ENCODE peak calls at places on chromosome 1, in six cellular contexts. D is HCT116, W is adrenal gland, E is fibroblast of the aortic adventitia, J is AG09319, Z is fibroblast of mammary gland. P is an unnamed sample.

GRCh38 chr1:227907439-227908015 is 40.2 kb downstream of the WNT9A start:
- DNase-seq in D (no peak), W (no peak), E (no peak), J (no peak), Z (no peak), P (no peak)

GRCh38 chr1:72007312-72007711 is 275.0 kb downstream of the NEGR1 start:
- DNase-seq in D (no peak), W (no peak), E (no peak), J (no peak), Z (peak), P (no peak)

GRCh38 chr1:33161061-33161681 is 20.7 kb downstream of the TRIM62 start:
- DNase-seq in D (no peak), W (no peak), E (no peak), J (no peak), Z (no peak), P (no peak)

GRCh38 chr1:159996653-159997052 is 35.1 kb downstream of the PIGM start:
- DNase-seq in D (no peak), W (no peak), E (peak), J (peak), Z (peak), P (peak)

GRCh38 chr1:50237081-50237480 is 128.4 kb downstream of the ELAVL4 start:
- DNase-seq in D (no peak), W (no peak), E (no peak), J (no peak), Z (no peak), P (no peak)

GRCh38 chr1:102002057-102002456 is 5.3 kb upstream of the OLFM3 start:
- DNase-seq in D (no peak), W (no peak), E (no peak), J (no peak), Z (no peak), P (no peak)

GRCh38 chr1:2429780-2430591 is 17.6 kb upstream of the PEX10 start:
- DNase-seq in D (no peak), W (no peak), E (no peak), J (no peak), Z (no peak), P (no peak)

GRCh38 chr1:17606826-17607440 is 67.4 kb downstream of the ARHGEF10L start:
- DNase-seq in D (peak), W (peak), E (peak), J (no peak), Z (peak), P (no peak)

GRCh38 chr1:220784751-220785150 is 2.0 kb upstream of the MTARC1 start:
- DNase-seq in D (no peak), W (no peak), E (no peak), J (no peak), Z (no peak), P (no peak)

GRCh38 chr1:219099307-219099706 is 74.4 kb upstream of the LYPLAL1 start:
- DNase-seq in D (no peak), W (no peak), E (no peak), J (no peak), Z (no peak), P (no peak)

GRCh38 chr1:21069549-21069948 is 107.1 kb downstream of the EIF4G3 start:
- DNase-seq in D (no peak), W (no peak), E (peak), J (peak), Z (peak), P (peak)

GRCh38 chr1:70980361-70980760 is 67.3 kb downstream of the PTGER3 start:
- DNase-seq in D (no peak), W (no peak), E (no peak), J (no peak), Z (no peak), P (no peak)

GRCh38 chr1:70979879-70980278 is 67.7 kb downstream of the PTGER3 start:
- DNase-seq in D (no peak), W (no peak), E (no peak), J (no peak), Z (no peak), P (no peak)

GRCh38 chr1:70979313-70979712 is 68.3 kb downstream of the PTGER3 start:
- DNase-seq in D (no peak), W (no peak), E (no peak), J (no peak), Z (no peak), P (no peak)

GRCh38 chr1:70977575-70977974 is 70.0 kb downstream of the PTGER3 start:
- DNase-seq in D (no peak), W (no peak), E (no peak), J (no peak), Z (no peak), P (no peak)

GRCh38 chr1:70978623-70979022 is 69.0 kb downstream of the PTGER3 start:
- DNase-seq in D (no peak), W (no peak), E (no peak), J (no peak), Z (no peak), P (no peak)
- TF ChIP-seq CTCF in D (no peak), W (no peak), E (no peak), J (no peak), Z (no peak), P (no peak)

GRCh38 chr1:193433599-193433998 is 247.2 kb upstream of the B3GALT2 start:
- DNase-seq in D (no peak), W (no peak), E (no peak), J (no peak), Z (no peak), P (no peak)
- TF ChIP-seq CTCF in D (no peak), W (no peak), E (no peak), J (no peak), Z (no peak), P (no peak)

GRCh38 chr1:44405041-44405803 is at the start of gene RNF220:
- DNase-seq in D (peak), W (peak), E (peak), J (peak), Z (peak), P (no peak)
- TF ChIP-seq CTCF in D (no peak), W (no peak), E (no peak), J (no peak), Z (no peak), P (no peak)

GRCh38 chr1:63916485-63917360 is 142.9 kb downstream of the ROR1 start:
- DNase-seq in D (no peak), W (no peak), E (no peak), J (no peak), Z (no peak), P (no peak)

GRCh38 chr1:63915121-63915520 is 141.3 kb downstream of the ROR1 start:
- DNase-seq in D (no peak), W (no peak), E (peak), J (no peak), Z (peak), P (no peak)

GRCh38 chr1:63920154-63921117 is 146.6 kb downstream of the ROR1 start:
- DNase-seq in D (no peak), W (no peak), E (peak), J (peak), Z (peak), P (peak)

GRCh38 chr1:63918395-63918945 is 144.7 kb downstream of the ROR1 start:
- DNase-seq in D (no peak), W (no peak), E (peak), J (no peak), Z (peak), P (no peak)

GRCh38 chr1:63917571-63918394 is 144.0 kb downstream of the ROR1 start:
- DNase-seq in D (peak), W (no peak), E (no peak), J (no peak), Z (peak), P (no peak)
- TF ChIP-seq CTCF in D (peak), W (no peak), E (peak), J (no peak), Z (peak), P (no peak)

GRCh38 chr1:84398175-84398574 is at the start of gene DNASE2B:
- DNase-seq in D (no peak), W (no peak), E (no peak), J (no peak), Z (no peak), P (no peak)

GRCh38 chr1:84403362-84403761 is 5.1 kb downstream of the DNASE2B start:
- DNase-seq in D (no peak), W (no peak), E (no peak), J (no peak), Z (no peak), P (no peak)

GRCh38 chr1:84402501-84402900 is 4.2 kb downstream of the DNASE2B start:
- DNase-seq in D (no peak), W (no peak), E (no peak), J (no peak), Z (no peak), P (no peak)

GRCh38 chr1:84402060-84402459 is 3.8 kb downstream of the DNASE2B start:
- DNase-seq in D (no peak), W (no peak), E (peak), J (no peak), Z (peak), P (no peak)

DNA sequence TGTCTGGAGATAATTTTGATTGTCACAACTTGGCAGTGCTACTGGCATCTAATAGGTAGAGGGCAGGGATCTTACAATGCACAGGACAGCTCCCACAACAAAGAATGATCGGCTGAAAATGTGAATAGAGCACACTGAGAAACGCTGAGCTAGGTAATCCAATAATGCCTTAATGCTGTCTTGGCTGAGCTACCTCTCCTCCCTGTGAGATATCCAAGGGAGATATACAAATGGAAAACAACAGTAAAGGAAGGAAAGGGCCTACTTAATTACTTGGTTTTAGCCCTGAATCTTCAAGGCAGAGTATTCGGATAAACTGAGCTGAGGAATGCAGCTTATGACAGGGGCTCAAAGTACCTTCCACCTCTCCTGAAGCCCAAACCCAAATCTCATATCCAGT is 2.9 kb downstream of the DNASE2B start:
- DNase-seq in D (no peak), W (no peak), E (no peak), J (no peak), Z (no peak), P (no peak)
- TF ChIP-seq CTCF in D (no peak), W (no peak), E (no peak), J (no peak), Z (no peak), P (no peak)

DNA sequence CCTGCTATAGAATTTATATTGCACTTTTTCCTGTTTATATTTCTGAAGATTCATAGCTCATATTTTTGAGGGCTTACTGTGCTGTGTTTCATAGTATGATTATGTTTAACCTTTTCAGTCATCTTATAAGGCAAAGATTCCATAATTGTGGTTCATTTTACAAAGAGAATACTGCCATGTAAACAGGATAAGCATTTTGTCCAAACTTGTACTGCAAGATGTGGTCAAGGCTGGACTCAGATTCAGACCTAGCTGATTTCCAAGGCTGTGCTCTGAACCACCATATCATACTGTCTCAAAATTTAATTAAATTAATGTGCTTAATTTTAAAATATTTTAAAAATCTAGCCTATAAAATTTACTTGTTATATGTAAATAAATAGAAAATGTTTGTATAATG is 31.4 kb downstream of the STXBP3 start:
- DNase-seq in D (no peak), W (no peak), E (no peak), J (no peak), Z (no peak), P (no peak)
- TF ChIP-seq CTCF in D (no peak), W (no peak), E (no peak), J (no peak), Z (no peak), P (no peak)

GRCh38 chr1:156422602-156423091 is 53.6 kb downstream of the RHBG start:
- DNase-seq in D (no peak), W (peak), E (no peak), J (no peak), Z (no peak), P (no peak)

GRCh38 chr1:156421062-156421938 is 52.3 kb downstream of the RHBG start:
- DNase-seq in D (peak), W (peak), E (peak), J (no peak), Z (peak), P (no peak)

GRCh38 chr1:156421939-156422601 is 53.1 kb downstream of the RHBG start:
- DNase-seq in D (no peak), W (no peak), E (no peak), J (no peak), Z (no peak), P (no peak)

GRCh38 chr1:156419863-156420208 is 50.8 kb downstream of the RHBG start:
- DNase-seq in D (no peak), W (no peak), E (no peak), J (no peak), Z (no peak), P (no peak)

GRCh38 chr1:156420209-156421061 is 51.4 kb downstream of the RHBG start:
- DNase-seq in D (no peak), W (no peak), E (no peak), J (no peak), Z (no peak), P (no peak)
- TF ChIP-seq CTCF in D (no peak), W (no peak), E (no peak), J (no peak), Z (no peak), P (no peak)

P was measured in BJ.